ENCODE peak calls at places on chromosomes 3 and 15, in ten cellular contexts. V is upper lobe of left lung, N is tibial nerve, D is body of pancreas, I is sigmoid colon, O is A549, U is heart left ventricle, J is suprapubic skin, T is ovary, X is IMR-90. K is an unnamed sample.

GRCh38 chr15:94174399-94174802 is 57.0 kb upstream of the MCTP2 start:
- DNase-seq in V (peak), N (no peak), D (no peak), I (no peak), O (no peak), U (no peak), J (no peak), T (no peak), X (peak), K (no peak)

GRCh38 chr15:70717237-70717793 is 46.0 kb downstream of the UACA start:
- DNase-seq in V (no peak), N (no peak), D (no peak), I (no peak), O (no peak), U (no peak), J (no peak), T (no peak), X (peak), K (no peak)

GRCh38 chr3:77825045-77825827 is 785.3 kb downstream of the ROBO2 start:
- DNase-seq in V (peak), N (no peak), D (no peak), I (no peak), O (no peak), U (no peak), J (peak), T (no peak), X (peak), K (peak)

GRCh38 chr15:31554261-31554660 is 227.6 kb downstream of the KLF13 start:
- DNase-seq in V (no peak), N (no peak), D (no peak), I (no peak), O (no peak), U (peak), J (no peak), T (peak), X (peak), K (peak)

GRCh38 chr15:39908186-39908585 is 11.9 kb downstream of the GPR176 start:
- DNase-seq in V (no peak), N (no peak), D (no peak), I (no peak), O (no peak), U (no peak), J (no peak), T (no peak), X (peak), K (no peak)

GRCh38 chr3:122563717-122564025 is 429 bp downstream of the PARP9 start:
- DNase-seq in V (peak), N (no peak), D (peak), I (no peak), O (no peak), U (peak), J (no peak), T (no peak), X (no peak), K (no peak)

GRCh38 chr3:189232790-189233189 is 61.0 kb downstream of the TPRG1 start:
- DNase-seq in V (no peak), N (no peak), D (no peak), I (no peak), O (no peak), U (no peak), J (no peak), T (no peak), X (no peak), K (no peak)

GRCh38 chr3:105793040-105793439 is 75.8 kb downstream of the CBLB start:
- DNase-seq in V (no peak), N (no peak), D (no peak), I (no peak), O (no peak), U (no peak), J (no peak), T (no peak), X (no peak), K (no peak)

GRCh38 chr3:168859143-168859542 is 763.4 kb upstream of the GOLIM4 start:
- DNase-seq in V (no peak), N (no peak), D (no peak), I (no peak), O (no peak), U (no peak), J (no peak), T (no peak), X (no peak), K (no peak)

DNA sequence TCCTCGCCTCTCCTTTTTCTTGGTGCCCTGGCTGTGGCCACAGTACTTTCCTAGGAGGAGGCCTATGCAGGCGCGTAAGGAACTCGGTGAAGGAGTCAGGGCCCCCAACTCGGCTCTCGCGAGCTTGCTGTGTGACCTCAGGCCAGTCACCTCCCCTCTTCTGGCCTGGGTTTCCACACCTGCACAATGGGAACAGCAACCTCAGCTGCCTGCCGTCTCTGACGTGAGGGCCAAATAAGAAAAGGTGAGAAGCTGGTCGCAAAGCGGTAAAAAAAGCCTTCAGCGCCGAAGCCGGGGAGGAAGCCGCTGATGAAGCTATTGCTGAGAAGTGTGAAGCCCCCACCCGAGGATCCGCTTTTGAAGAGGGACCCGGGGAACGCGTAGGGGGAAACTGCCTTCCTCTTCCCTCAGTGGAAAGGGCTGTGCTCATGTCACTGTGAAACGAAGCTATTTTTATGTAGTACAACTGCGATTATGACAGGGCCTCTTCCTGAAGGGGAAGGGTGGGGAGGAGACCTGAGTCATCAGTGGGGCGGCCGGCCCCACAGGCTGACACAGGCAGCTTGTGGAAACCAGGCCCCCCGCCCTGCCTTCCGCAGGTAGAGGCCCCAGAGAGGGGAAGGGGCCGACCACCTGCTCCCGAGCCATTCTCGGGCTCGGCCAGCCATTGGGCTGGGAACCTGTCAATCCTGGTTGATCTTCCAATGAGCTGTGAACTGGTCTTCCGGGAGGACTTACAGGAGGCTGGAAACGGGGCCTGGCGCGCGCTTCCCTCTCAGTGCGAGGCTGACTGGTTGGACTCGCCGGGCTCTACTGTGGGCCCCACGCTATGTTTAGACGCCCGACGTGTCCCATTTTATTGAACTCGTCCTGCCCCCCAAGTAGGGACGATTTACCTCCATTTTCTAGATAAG is 18.0 kb upstream of the ANKDD1A start:
- DNase-seq in V (peak), N (peak), D (peak), I (peak), O (no peak), U (peak), J (peak), T (peak), X (peak), K (peak)
- TF ChIP-seq POLR2A in V (peak), N (peak), D (no peak), I (no peak), O (no peak), U (no peak), J (peak), T (peak), X (peak), K (no peak)

DNA sequence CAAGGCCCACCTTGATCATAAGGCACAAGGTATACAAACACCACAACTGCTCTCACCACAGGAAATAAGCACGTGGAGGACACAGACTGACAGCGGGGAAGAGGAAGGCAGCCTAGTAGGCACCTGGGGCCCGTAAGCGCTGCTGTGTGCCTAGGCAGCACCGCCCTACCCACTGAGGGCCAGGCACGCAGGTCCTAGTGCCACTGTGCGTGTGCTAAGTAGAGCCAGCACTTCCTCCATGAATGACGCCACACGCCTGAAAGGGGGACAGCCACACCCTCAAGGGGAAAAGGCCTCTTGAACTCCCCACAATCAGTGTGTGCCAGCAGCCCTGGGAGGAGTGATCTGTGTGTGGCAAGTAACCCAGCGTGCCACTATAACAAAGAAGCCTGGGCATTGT is 73.0 kb downstream of the ATP1B3 start:
- DNase-seq in V (no peak), N (no peak), D (no peak), I (no peak), O (no peak), U (peak), J (no peak), T (no peak), X (no peak), K (peak)
- TF ChIP-seq POLR2A in V (no peak), N (no peak), D (no peak), I (no peak), O (no peak), U (no peak), J (no peak), T (no peak), X (no peak), K (no peak)

GRCh38 chr3:41502461-41502860 is 303.2 kb downstream of the CTNNB1 start:
- DNase-seq in V (no peak), N (no peak), D (no peak), I (no peak), O (no peak), U (no peak), J (no peak), T (no peak), X (no peak), K (no peak)

GRCh38 chr3:41498847-41499246 is 299.5 kb downstream of the CTNNB1 start:
- DNase-seq in V (no peak), N (no peak), D (no peak), I (no peak), O (no peak), U (no peak), J (no peak), T (no peak), X (no peak), K (no peak)

GRCh38 chr3:41507336-41508062 is 308.2 kb downstream of the CTNNB1 start:
- DNase-seq in V (no peak), N (no peak), D (no peak), I (no peak), O (no peak), U (no peak), J (no peak), T (no peak), X (no peak), K (no peak)

GRCh38 chr3:41508063-41508696 is 308.9 kb downstream of the CTNNB1 start:
- DNase-seq in V (no peak), N (no peak), D (no peak), I (no peak), O (no peak), U (no peak), J (no peak), T (no peak), X (no peak), K (no peak)

GRCh38 chr3:41503998-41504623 is 304.8 kb downstream of the CTNNB1 start:
- DNase-seq in V (no peak), N (no peak), D (no peak), I (no peak), O (no peak), U (no peak), J (no peak), T (no peak), X (no peak), K (no peak)
- TF ChIP-seq POLR2A in V (no peak), N (no peak), D (no peak), I (no peak), O (no peak), U (no peak), J (no peak), T (no peak), X (no peak), K (no peak)

GRCh38 chr15:47673343-47673761 is 44.0 kb upstream of the SEMA6D start:
- DNase-seq in V (no peak), N (no peak), D (no peak), I (no peak), O (no peak), U (peak), J (no peak), T (no peak), X (no peak), K (no peak)
- TF ChIP-seq POLR2A in V (no peak), N (no peak), D (no peak), I (no peak), O (no peak), U (no peak), J (no peak), T (no peak), X (no peak), K (no peak)

GRCh38 chr3:119794971-119795612 is 13.2 kb downstream of the NR1I2 start:
- DNase-seq in V (no peak), N (no peak), D (peak), I (no peak), O (peak), U (no peak), J (no peak), T (no peak), X (no peak), K (no peak)
- TF ChIP-seq POLR2A in V (no peak), N (no peak), D (no peak), I (no peak), O (peak), U (no peak), J (no peak), T (no peak), X (no peak), K (no peak)

GRCh38 chr3:63656791-63657190 is 4.3 kb downstream of the SNTN start:
- DNase-seq in V (no peak), N (no peak), D (no peak), I (no peak), O (no peak), U (no peak), J (no peak), T (no peak), X (peak), K (no peak)

GRCh38 chr3:63662500-63662899 is 10.0 kb downstream of the SNTN start:
- DNase-seq in V (no peak), N (no peak), D (peak), I (no peak), O (no peak), U (no peak), J (no peak), T (no peak), X (no peak), K (no peak)

GRCh38 chr3:63661242-63661641 is 8.8 kb downstream of the SNTN start:
- DNase-seq in V (no peak), N (no peak), D (no peak), I (no peak), O (no peak), U (no peak), J (no peak), T (no peak), X (no peak), K (no peak)

GRCh38 chr3:63662011-63662410 is 9.5 kb downstream of the SNTN start:
- DNase-seq in V (no peak), N (no peak), D (no peak), I (no peak), O (no peak), U (no peak), J (no peak), T (no peak), X (no peak), K (no peak)
- TF ChIP-seq POLR2A in V (no peak), N (no peak), D (no peak), I (no peak), O (no peak), U (no peak), J (no peak), T (no peak), X (no peak), K (no peak)

GRCh38 chr3:50237133-50237651 is 1.2 kb downstream of the GNAI2 start:
- DNase-seq in V (no peak), N (no peak), D (no peak), I (no peak), O (no peak), U (no peak), J (no peak), T (peak), X (no peak), K (no peak)

GRCh38 chr3:50239649-50240048 is 3.6 kb downstream of the GNAI2 start:
- DNase-seq in V (no peak), N (no peak), D (no peak), I (no peak), O (no peak), U (no peak), J (no peak), T (no peak), X (no peak), K (no peak)

GRCh38 chr3:50237754-50238548 is 1.9 kb downstream of the GNAI2 start:
- DNase-seq in V (peak), N (peak), D (peak), I (peak), O (no peak), U (peak), J (peak), T (peak), X (peak), K (peak)

GRCh38 chr3:50236484-50237132 is 604 bp downstream of the GNAI2 start:
- DNase-seq in V (no peak), N (no peak), D (no peak), I (no peak), O (no peak), U (no peak), J (no peak), T (no peak), X (no peak), K (no peak)

DNA sequence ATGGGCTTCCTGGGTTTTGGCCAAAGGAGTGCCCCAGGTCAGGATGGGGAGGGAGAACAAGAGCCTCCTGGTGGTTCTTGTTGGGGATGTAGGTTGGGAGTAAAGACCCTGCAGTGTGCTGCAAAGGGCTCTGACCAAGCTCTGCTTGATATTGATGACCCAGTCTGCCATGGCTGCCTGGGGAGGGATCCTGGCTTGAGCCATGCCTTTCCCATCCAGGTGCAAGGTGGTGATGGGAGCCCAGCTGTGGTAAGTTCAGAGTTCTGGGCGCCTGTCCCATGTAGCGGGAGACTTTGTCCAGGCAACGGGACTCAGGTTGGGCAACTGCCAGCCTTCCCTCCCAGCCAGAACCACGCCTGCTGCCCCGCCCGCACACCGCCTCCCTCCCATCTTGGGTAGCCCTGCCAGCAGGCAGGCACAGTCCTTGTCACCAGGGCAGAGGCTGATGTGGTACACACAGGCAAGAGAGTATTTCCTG is 2.6 kb downstream of the GNAI2 start:
- DNase-seq in V (peak), N (peak), D (peak), I (peak), O (no peak), U (peak), J (peak), T (peak), X (no peak), K (peak)
- TF ChIP-seq POLR2A in V (no peak), N (peak), D (no peak), I (no peak), O (no peak), U (no peak), J (no peak), T (no peak), X (no peak), K (no peak)

GRCh38 chr15:43792761-43793493 is 807 bp downstream of the SERF2 start:
- DNase-seq in V (peak), N (no peak), D (peak), I (no peak), O (peak), U (peak), J (no peak), T (peak), X (peak), K (peak)
- TF ChIP-seq POLR2A in V (no peak), N (no peak), D (no peak), I (peak), O (no peak), U (no peak), J (no peak), T (no peak), X (no peak), K (no peak)

GRCh38 chr15:48393650-48394049 is 62.4 kb downstream of the DUT start:
- DNase-seq in V (no peak), N (no peak), D (no peak), I (no peak), O (no peak), U (peak), J (no peak), T (peak), X (peak), K (no peak)
- TF ChIP-seq POLR2A in V (no peak), N (no peak), D (no peak), I (no peak), O (no peak), U (no peak), J (no peak), T (no peak), X (no peak), K (no peak)